ENCODE peak calls at places on chromosome 15, in ten cellular contexts. G is fibroblast of mammary gland, O is lung, L is kidney epithelial cell, P is sigmoid colon, H is left ventricle myocardium inferior, Y is A549, R is coronary artery, S is adrenal gland, Z is fibroblast of villous mesenchyme. A is an unnamed sample.

GRCh38 chr15:67242665-67243064 is 11.8 kb downstream of the AAGAB start:
- DNase-seq in G (peak), O (no peak), L (no peak), P (no peak), H (no peak), Y (no peak), R (no peak), S (no peak), Z (peak), A (no peak)

GRCh38 chr15:39124925-39125625 is 455.8 kb upstream of the THBS1 start:
- DNase-seq in G (peak), O (no peak), L (no peak), P (no peak), H (no peak), Y (no peak), R (no peak), S (no peak), Z (no peak), A (no peak)

GRCh38 chr15:74134387-74135027 is 4.1 kb downstream of the ISLR2 start:
- DNase-seq in G (no peak), O (no peak), L (no peak), P (peak), H (no peak), Y (peak), R (no peak), S (peak), Z (no peak), A (no peak)

GRCh38 chr15:81133782-81134461 is at the start of gene CFAP161:
- DNase-seq in G (peak), O (peak), L (no peak), P (peak), H (peak), Y (peak), R (no peak), S (peak), Z (peak), A (peak)

GRCh38 chr15:27707216-27707710 is 391.9 kb downstream of the OCA2 start:
- DNase-seq in G (no peak), O (no peak), L (no peak), P (no peak), H (no peak), Y (no peak), R (no peak), S (no peak), Z (no peak), A (no peak)

GRCh38 chr15:28105793-28106192 is 6.7 kb upstream of the OCA2 start:
- DNase-seq in G (no peak), O (no peak), L (no peak), P (peak), H (no peak), Y (no peak), R (no peak), S (no peak), Z (no peak), A (no peak)

GRCh38 chr15:85865070-85865684 is 70.5 kb upstream of the KLHL25 start:
- DNase-seq in G (peak), O (no peak), L (no peak), P (no peak), H (no peak), Y (peak), R (no peak), S (peak), Z (peak), A (peak)

GRCh38 chr15:56629133-56629532 is 104.2 kb downstream of the ZNF280D start:
- DNase-seq in G (no peak), O (no peak), L (no peak), P (no peak), H (no peak), Y (no peak), R (no peak), S (no peak), Z (peak), A (no peak)

GRCh38 chr15:45476395-45476794 is 46.2 kb downstream of the SLC30A4 start:
- DNase-seq in G (no peak), O (no peak), L (no peak), P (no peak), H (no peak), Y (no peak), R (no peak), S (no peak), Z (no peak), A (no peak)

GRCh38 chr15:35533130-35534110 is 12.5 kb downstream of the DPH6 start:
- DNase-seq in G (peak), O (no peak), L (no peak), P (no peak), H (no peak), Y (no peak), R (no peak), S (no peak), Z (peak), A (no peak)

GRCh38 chr15:52180196-52180835 is 10.9 kb downstream of the GNB5 start:
- DNase-seq in G (no peak), O (no peak), L (no peak), P (no peak), H (no peak), Y (no peak), R (no peak), S (no peak), Z (no peak), A (no peak)

GRCh38 chr15:35115155-35115725 is 30.1 kb upstream of the NANOGP8 start:
- DNase-seq in G (peak), O (no peak), L (no peak), P (no peak), H (no peak), Y (no peak), R (no peak), S (no peak), Z (peak), A (peak)

GRCh38 chr15:32838820-32839219 is 121.0 kb downstream of the GREM1 start:
- DNase-seq in G (peak), O (peak), L (no peak), P (no peak), H (no peak), Y (peak), R (no peak), S (peak), Z (peak), A (no peak)

GRCh38 chr15:85759391-85759790 is 35.3 kb downstream of the KLHL25 start:
- DNase-seq in G (no peak), O (no peak), L (no peak), P (peak), H (no peak), Y (no peak), R (no peak), S (no peak), Z (no peak), A (no peak)

GRCh38 chr15:45133561-45133920 is 3.7 kb downstream of the DUOX1 start:
- DNase-seq in G (no peak), O (peak), L (no peak), P (no peak), H (no peak), Y (no peak), R (no peak), S (no peak), Z (no peak), A (no peak)

GRCh38 chr15:31377030-31377429 is 50.4 kb downstream of the KLF13 start:
- DNase-seq in G (no peak), O (no peak), L (no peak), P (no peak), H (peak), Y (no peak), R (no peak), S (no peak), Z (no peak), A (no peak)

GRCh38 chr15:70126382-70126781 is 28.7 kb upstream of the TLE3 start:
- DNase-seq in G (no peak), O (no peak), L (no peak), P (peak), H (no peak), Y (no peak), R (no peak), S (no peak), Z (no peak), A (no peak)

GRCh38 chr15:77001351-77001750 is 6.4 kb downstream of the PSTPIP1 start:
- DNase-seq in G (no peak), O (no peak), L (no peak), P (no peak), H (no peak), Y (no peak), R (no peak), S (no peak), Z (no peak), A (no peak)

GRCh38 chr15:92881570-92881837 is 18.6 kb upstream of the CHD2 start:
- DNase-seq in G (no peak), O (no peak), L (no peak), P (no peak), H (no peak), Y (no peak), R (no peak), S (no peak), Z (no peak), A (no peak)
- H3K4me3 ChIP-seq in G (no peak), O (no peak), L (no peak), P (no peak), H (peak), Y (peak), R (peak), S (peak), Z (peak), A (no peak)

GRCh38 chr15:66154581-66154980 is 99.0 kb downstream of the MEGF11 start:
- DNase-seq in G (no peak), O (no peak), L (no peak), P (no peak), H (no peak), Y (no peak), R (no peak), S (no peak), Z (no peak), A (no peak)

GRCh38 chr15:66149871-66150270 is 103.7 kb downstream of the MEGF11 start:
- DNase-seq in G (no peak), O (no peak), L (no peak), P (no peak), H (no peak), Y (no peak), R (no peak), S (no peak), Z (no peak), A (no peak)

GRCh38 chr15:66153549-66154415 is 99.8 kb downstream of the MEGF11 start:
- DNase-seq in G (no peak), O (no peak), L (peak), P (no peak), H (no peak), Y (no peak), R (no peak), S (no peak), Z (no peak), A (no peak)

GRCh38 chr15:66152650-66153049 is 100.9 kb downstream of the MEGF11 start:
- DNase-seq in G (no peak), O (no peak), L (no peak), P (no peak), H (no peak), Y (no peak), R (no peak), S (no peak), Z (no peak), A (no peak)

DNA sequence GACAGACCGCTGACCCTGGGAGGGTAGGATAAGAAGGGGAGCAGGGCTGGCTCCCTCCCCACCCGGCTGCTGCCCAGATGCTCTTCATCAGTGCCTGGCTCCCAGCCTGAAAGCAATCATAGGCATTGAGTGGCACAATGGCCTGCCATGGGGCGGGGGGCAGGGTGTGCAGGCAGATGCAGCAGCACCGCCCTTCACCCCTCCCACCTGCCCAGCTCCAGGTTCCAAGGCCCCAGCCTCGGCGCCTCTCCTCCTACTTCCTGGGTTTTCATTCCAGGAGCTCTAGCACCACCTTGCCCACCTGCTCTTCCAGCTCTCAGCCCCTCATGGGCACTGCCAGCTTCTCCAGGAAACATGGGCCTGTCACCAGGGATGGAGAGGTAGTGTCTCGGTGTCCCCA is 101.7 kb downstream of the MEGF11 start:
- DNase-seq in G (no peak), O (no peak), L (no peak), P (no peak), H (peak), Y (peak), R (no peak), S (no peak), Z (no peak), A (no peak)
- TF ChIP-seq CTCF in G (no peak), O (no peak), L (peak), P (no peak), H (peak), Y (peak), R (no peak), S (no peak), Z (no peak), A (peak)

DNA sequence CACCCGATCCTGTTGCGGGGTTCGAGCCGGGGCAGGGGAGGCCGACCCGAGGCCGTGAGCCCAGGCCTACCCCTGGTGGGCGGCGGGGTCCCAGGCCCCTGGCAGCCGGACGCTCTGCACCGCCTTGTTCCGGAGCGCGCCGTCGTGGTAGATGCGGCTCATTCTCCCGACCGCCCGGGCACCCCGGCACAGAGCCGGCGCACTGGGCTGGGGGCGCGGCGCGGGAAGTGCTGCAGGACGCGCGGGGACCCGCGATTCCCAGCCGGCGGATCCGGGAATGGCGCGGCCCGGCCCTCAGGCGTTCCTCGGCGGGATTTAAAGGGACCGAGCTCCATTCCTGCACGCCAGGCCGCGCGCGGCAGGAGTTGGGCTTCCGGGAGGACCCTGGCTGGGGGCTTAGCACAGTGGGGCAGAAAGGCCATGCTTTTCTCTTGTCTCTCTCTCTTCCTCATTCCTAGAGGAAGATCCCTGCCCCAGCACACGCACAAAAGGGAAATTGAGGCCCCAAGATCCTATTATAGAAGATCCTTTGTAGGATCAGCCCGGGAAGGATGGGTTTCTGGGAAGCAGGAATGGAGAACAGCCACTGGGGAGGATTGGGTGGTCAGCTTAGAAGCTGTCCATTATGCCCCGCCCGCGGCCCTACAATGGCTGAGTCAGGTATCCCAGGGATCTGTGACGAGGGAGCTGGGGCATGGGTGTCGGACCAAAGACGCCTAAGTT is at the start of gene ARPIN:
- DNase-seq in G (peak), O (peak), L (no peak), P (peak), H (peak), Y (peak), R (no peak), S (peak), Z (peak), A (no peak)
- H3K4me3 ChIP-seq in G (peak), O (peak), L (peak), P (peak), H (peak), Y (peak), R (peak), S (peak), Z (peak), A (peak)

DNA sequence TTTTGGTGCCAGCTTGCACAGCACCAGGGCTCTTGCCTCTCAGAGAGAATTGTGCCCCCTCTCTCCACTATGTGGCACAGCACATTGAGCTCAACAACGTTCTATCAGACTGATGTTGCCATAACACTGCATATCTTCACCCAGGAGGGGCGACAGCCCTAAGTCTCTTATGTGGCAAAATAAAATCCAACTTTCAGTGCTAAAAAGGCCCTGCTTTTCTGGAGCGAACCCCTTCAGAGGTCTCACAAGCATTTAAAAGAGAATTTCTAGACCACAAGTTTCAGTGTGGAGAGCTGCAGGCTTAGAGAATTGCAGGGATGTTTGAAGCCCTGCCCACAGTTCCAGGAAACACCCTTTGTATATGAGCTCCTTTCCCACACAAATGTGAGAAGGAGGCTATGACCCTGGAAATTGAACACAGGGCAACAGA is 85.5 kb downstream of the LIPC start:
- DNase-seq in G (no peak), O (no peak), L (no peak), P (no peak), H (no peak), Y (peak), R (no peak), S (no peak), Z (no peak), A (no peak)
- TF ChIP-seq CTCF in G (peak), O (no peak), L (peak), P (no peak), H (peak), Y (no peak), R (no peak), S (no peak), Z (peak), A (peak)

DNA sequence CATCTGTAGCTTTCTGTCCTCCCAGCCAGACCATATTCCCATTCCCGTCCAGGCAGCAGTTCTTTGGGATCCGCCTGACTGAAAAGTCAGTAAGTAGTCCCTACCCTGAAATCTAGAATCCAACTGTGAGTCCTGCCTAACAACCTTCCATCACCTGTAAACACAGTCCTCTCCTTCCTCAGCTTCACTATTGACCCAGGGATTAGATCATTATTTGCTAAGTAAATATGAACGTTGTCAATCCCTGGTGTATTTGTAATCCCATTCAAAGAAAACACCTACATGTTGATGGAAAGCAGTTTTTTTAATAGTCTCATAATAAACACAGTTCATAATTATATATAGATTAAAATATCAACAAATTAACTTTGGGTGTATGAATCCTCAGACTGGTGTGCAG is 732 bp downstream of the SAXO2 start:
- DNase-seq in G (no peak), O (no peak), L (no peak), P (no peak), H (no peak), Y (peak), R (no peak), S (no peak), Z (no peak), A (no peak)
- H3K4me3 ChIP-seq in G (peak), O (no peak), L (peak), P (peak), H (peak), Y (peak), R (peak), S (peak), Z (peak), A (peak)

GRCh38 chr15:78438595-78439285 is 724 bp downstream of the IREB2 start:
- DNase-seq in G (peak), O (no peak), L (no peak), P (no peak), H (no peak), Y (peak), R (peak), S (no peak), Z (peak), A (no peak)
- TF ChIP-seq CTCF in G (peak), O (no peak), L (peak), P (no peak), H (no peak), Y (no peak), R (no peak), S (no peak), Z (peak), A (peak)

DNA sequence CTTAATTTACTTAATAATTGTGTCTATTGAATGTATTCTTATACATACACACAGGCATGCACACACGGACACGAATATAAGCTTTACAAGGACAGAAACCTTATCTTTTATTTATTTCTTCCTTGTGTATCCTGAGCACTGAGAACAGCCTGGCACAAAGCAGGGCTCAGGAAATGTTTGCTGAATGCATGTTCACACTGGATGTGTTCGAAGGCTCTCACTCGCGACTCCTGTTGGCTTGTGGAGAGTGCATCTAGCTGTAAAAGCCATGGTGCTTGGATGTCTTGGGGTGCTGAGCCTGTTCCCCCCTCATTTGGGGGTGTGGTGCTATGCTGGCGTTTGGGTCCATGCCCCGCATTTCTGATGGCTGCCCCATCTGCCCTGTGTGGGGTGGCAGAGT is 148.3 kb downstream of the IGF1R start:
- DNase-seq in G (no peak), O (no peak), L (no peak), P (no peak), H (no peak), Y (no peak), R (no peak), S (no peak), Z (no peak), A (no peak)
- H3K4me3 ChIP-seq in G (no peak), O (no peak), L (no peak), P (no peak), H (no peak), Y (no peak), R (no peak), S (no peak), Z (no peak), A (no peak)

A was measured in retinal pigment epithelial cell.